ENCODE peak calls at places on chromosomes 6 and 20, in five cellular contexts. B, D, G, U and R are unnamed samples.

GRCh38 chr6:15962449-15962764 is 166.5 kb upstream of the MYLIP start:
- DNase-seq in B (no peak), D (no peak), G (no peak), U (peak), R (no peak)

GRCh38 chr6:17042422-17043147 is 59.3 kb upstream of the STMND1 start:
- DNase-seq in B (peak), D (peak), G (peak), U (peak), R (no peak)

GRCh38 chr6:21352131-21352530 is 241.4 kb upstream of the SOX4 start:
- DNase-seq in B (no peak), D (no peak), G (no peak), U (no peak), R (no peak)

GRCh38 chr6:107489636-107490567 is at the start of gene SOBP:
- DNase-seq in B (peak), D (peak), G (peak), U (peak), R (peak)

GRCh38 chr6:44010411-44011349 is 116.6 kb downstream of the MRPL14 start:
- DNase-seq in B (no peak), D (no peak), G (no peak), U (peak), R (peak)

GRCh38 chr20:1130849-1131248 is 12.4 kb downstream of the PSMF1 start:
- DNase-seq in B (no peak), D (peak), G (no peak), U (no peak), R (no peak)

GRCh38 chr20:7029005-7029404 is 261.5 kb downstream of the BMP2 start:
- DNase-seq in B (no peak), D (peak), G (no peak), U (no peak), R (no peak)

GRCh38 chr6:162442675-162443074 is 284.9 kb downstream of the PRKN start:
- DNase-seq in B (peak), D (peak), G (no peak), U (no peak), R (no peak)

GRCh38 chr6:133610974-133611373 is 277.9 kb upstream of the TCF21 start:
- DNase-seq in B (no peak), D (no peak), G (no peak), U (no peak), R (no peak)

GRCh38 chr20:51532577-51533191 is 9.8 kb downstream of the NFATC2 start:
- DNase-seq in B (no peak), D (peak), G (no peak), U (no peak), R (no peak)

GRCh38 chr20:768426-768978 is at the start of gene SLC52A3:
- DNase-seq in B (peak), D (no peak), G (peak), U (peak), R (peak)

GRCh38 chr20:10291564-10292240 is 73.1 kb downstream of the SNAP25 start:
- DNase-seq in B (no peak), D (no peak), G (no peak), U (no peak), R (no peak)

GRCh38 chr6:27406085-27406484 is 17.5 kb downstream of the ZNF391 start:
- DNase-seq in B (no peak), D (no peak), G (no peak), U (no peak), R (no peak)

GRCh38 chr6:79494841-79495240 is 42.4 kb downstream of the LCA5 start:
- DNase-seq in B (peak), D (no peak), G (no peak), U (no peak), R (no peak)

GRCh38 chr6:55175078-55175777 is 913 bp downstream of the HCRTR2 start:
- DNase-seq in B (peak), D (no peak), G (no peak), U (no peak), R (no peak)

GRCh38 chr6:53878808-53879207 is 84.0 kb downstream of the LRRC1 start:
- DNase-seq in B (no peak), D (no peak), G (no peak), U (no peak), R (no peak)

GRCh38 chr6:34218691-34219090 is 18.0 kb upstream of the HMGA1 start:
- DNase-seq in B (no peak), D (no peak), G (no peak), U (no peak), R (no peak)

GRCh38 chr6:90765895-90766294 is 179.0 kb upstream of the MAP3K7 start:
- DNase-seq in B (no peak), D (no peak), G (no peak), U (no peak), R (no peak)

GRCh38 chr20:22688485-22688884 is 104.1 kb upstream of the FOXA2 start:
- DNase-seq in B (no peak), D (no peak), G (no peak), U (no peak), R (no peak)